ENCODE peak calls at places on chromosome X, in nine cellular contexts. One of them, this sample, is unnamed.

GRCh38 chrX:37796805-37797204 is 16.9 kb downstream of the CYBB start:
- DNase-seq in heart right ventricle: peak
- DNase-seq in pancreas: peak
- DNase-seq in aorta: peak
- DNase-seq in dorsolateral prefrontal cortex: no peak
- DNase-seq in SJSA1: no peak
- DNase-seq in AG04450: no peak
- DNase-seq in colonic mucosa: no peak
- DNase-seq in MM.1S: peak
- DNase-seq in this sample: no peak

GRCh38 chrX:107723501-107723900 is 52.1 kb downstream of the TSC22D3 start:
- DNase-seq in MM.1S: no peak
- DNase-seq in dorsolateral prefrontal cortex: no peak
- DNase-seq in colonic mucosa: no peak
- DNase-seq in pancreas: no peak
- DNase-seq in SJSA1: no peak
- DNase-seq in AG04450: no peak
- DNase-seq in heart right ventricle: no peak
- DNase-seq in aorta: no peak
- DNase-seq in this sample: peak

GRCh38 chrX:150084474-150085229 is 146.4 kb upstream of the EOLA2 start:
- DNase-seq in colonic mucosa: no peak
- DNase-seq in MM.1S: no peak
- DNase-seq in SJSA1: peak
- DNase-seq in dorsolateral prefrontal cortex: no peak
- DNase-seq in aorta: no peak
- DNase-seq in AG04450: peak
- DNase-seq in heart right ventricle: no peak
- DNase-seq in pancreas: no peak
- DNase-seq in this sample: no peak

GRCh38 chrX:14420876-14421275 is 108.5 kb upstream of the GLRA2 start:
- DNase-seq in colonic mucosa: no peak
- DNase-seq in AG04450: no peak
- DNase-seq in pancreas: no peak
- DNase-seq in MM.1S: no peak
- DNase-seq in dorsolateral prefrontal cortex: no peak
- DNase-seq in SJSA1: no peak
- DNase-seq in heart right ventricle: no peak
- DNase-seq in aorta: no peak
- DNase-seq in this sample: no peak

GRCh38 chrX:13398073-13398823 is 78.4 kb upstream of the ATXN3L start:
- DNase-seq in AG04450: peak
- DNase-seq in SJSA1: peak
- DNase-seq in aorta: peak
- DNase-seq in pancreas: peak
- DNase-seq in colonic mucosa: no peak
- DNase-seq in heart right ventricle: peak
- DNase-seq in MM.1S: no peak
- DNase-seq in dorsolateral prefrontal cortex: no peak
- DNase-seq in this sample: peak

GRCh38 chrX:153400146-153401132 is 711 bp downstream of the PNMA6E start:
- DNase-seq in dorsolateral prefrontal cortex: no peak
- DNase-seq in colonic mucosa: no peak
- DNase-seq in heart right ventricle: peak
- DNase-seq in aorta: no peak
- DNase-seq in AG04450: no peak
- DNase-seq in MM.1S: peak
- DNase-seq in SJSA1: no peak
- DNase-seq in pancreas: no peak
- DNase-seq in this sample: no peak

GRCh38 chrX:71919886-71920285 is 9.2 kb downstream of the NHSL2 start:
- DNase-seq in MM.1S: no peak
- DNase-seq in SJSA1: no peak
- DNase-seq in dorsolateral prefrontal cortex: no peak
- DNase-seq in colonic mucosa: no peak
- DNase-seq in aorta: no peak
- DNase-seq in AG04450: no peak
- DNase-seq in heart right ventricle: no peak
- DNase-seq in pancreas: no peak
- DNase-seq in this sample: no peak

GRCh38 chrX:103823591-103823990 is 8.5 kb downstream of the RAB9B start:
- DNase-seq in MM.1S: no peak
- DNase-seq in SJSA1: no peak
- DNase-seq in aorta: no peak
- DNase-seq in dorsolateral prefrontal cortex: no peak
- DNase-seq in colonic mucosa: no peak
- DNase-seq in pancreas: no peak
- DNase-seq in AG04450: no peak
- DNase-seq in heart right ventricle: no peak
- DNase-seq in this sample: no peak

GRCh38 chrX:116726806-116727205 is 264.0 kb upstream of the CT83 start:
- DNase-seq in pancreas: no peak
- DNase-seq in colonic mucosa: no peak
- DNase-seq in dorsolateral prefrontal cortex: no peak
- DNase-seq in MM.1S: no peak
- DNase-seq in SJSA1: no peak
- DNase-seq in heart right ventricle: no peak
- DNase-seq in aorta: no peak
- DNase-seq in AG04450: no peak
- DNase-seq in this sample: no peak

GRCh38 chrX:51814066-51814465 is 70.8 kb downstream of the GSPT2 start:
- DNase-seq in aorta: no peak
- DNase-seq in AG04450: no peak
- DNase-seq in MM.1S: no peak
- DNase-seq in pancreas: no peak
- DNase-seq in heart right ventricle: no peak
- DNase-seq in dorsolateral prefrontal cortex: no peak
- DNase-seq in SJSA1: no peak
- DNase-seq in colonic mucosa: no peak
- DNase-seq in this sample: no peak

GRCh38 chrX:15600745-15601144 is at the start of gene ACE2:
- DNase-seq in dorsolateral prefrontal cortex: no peak
- DNase-seq in pancreas: no peak
- DNase-seq in heart right ventricle: peak
- DNase-seq in colonic mucosa: no peak
- DNase-seq in SJSA1: no peak
- DNase-seq in aorta: no peak
- DNase-seq in AG04450: no peak
- DNase-seq in MM.1S: no peak
- DNase-seq in this sample: no peak

GRCh38 chrX:4670606-4671005 is 957.2 kb upstream of the PRKX start:
- DNase-seq in heart right ventricle: no peak
- DNase-seq in SJSA1: no peak
- DNase-seq in aorta: no peak
- DNase-seq in AG04450: no peak
- DNase-seq in dorsolateral prefrontal cortex: no peak
- DNase-seq in pancreas: no peak
- DNase-seq in MM.1S: no peak
- DNase-seq in colonic mucosa: no peak
- DNase-seq in this sample: no peak

GRCh38 chrX:104430720-104431119 is 135.3 kb upstream of the IL1RAPL2 start:
- DNase-seq in colonic mucosa: no peak
- DNase-seq in MM.1S: no peak
- DNase-seq in heart right ventricle: no peak
- DNase-seq in AG04450: no peak
- DNase-seq in SJSA1: no peak
- DNase-seq in aorta: no peak
- DNase-seq in pancreas: no peak
- DNase-seq in dorsolateral prefrontal cortex: no peak
- DNase-seq in this sample: no peak

GRCh38 chrX:76109654-76110053 is 63.2 kb upstream of the PBDC1 start:
- DNase-seq in SJSA1: no peak
- DNase-seq in AG04450: no peak
- DNase-seq in MM.1S: no peak
- DNase-seq in colonic mucosa: no peak
- DNase-seq in pancreas: no peak
- DNase-seq in aorta: no peak
- DNase-seq in dorsolateral prefrontal cortex: no peak
- DNase-seq in heart right ventricle: no peak
- DNase-seq in this sample: no peak

GRCh38 chrX:97587171-97587570 is 703.5 kb downstream of the RPA4 start:
- DNase-seq in aorta: no peak
- DNase-seq in colonic mucosa: no peak
- DNase-seq in pancreas: no peak
- DNase-seq in heart right ventricle: no peak
- DNase-seq in AG04450: no peak
- DNase-seq in MM.1S: no peak
- DNase-seq in dorsolateral prefrontal cortex: no peak
- DNase-seq in SJSA1: no peak
- DNase-seq in this sample: no peak

GRCh38 chrX:46777971-46778810 is 19.3 kb upstream of the SLC9A7 start:
- DNase-seq in colonic mucosa: no peak
- DNase-seq in aorta: no peak
- DNase-seq in AG04450: no peak
- DNase-seq in pancreas: no peak
- DNase-seq in heart right ventricle: no peak
- DNase-seq in dorsolateral prefrontal cortex: no peak
- DNase-seq in MM.1S: no peak
- DNase-seq in SJSA1: no peak
- DNase-seq in this sample: no peak
- H3K27ac ChIP-seq in colonic mucosa: no peak
- H3K27ac ChIP-seq in aorta: no peak
- H3K27ac ChIP-seq in AG04450: peak
- H3K27ac ChIP-seq in pancreas: no peak
- H3K27ac ChIP-seq in heart right ventricle: no peak
- H3K27ac ChIP-seq in dorsolateral prefrontal cortex: no peak
- H3K27ac ChIP-seq in MM.1S: no peak
- H3K27ac ChIP-seq in SJSA1: peak
- H3K27ac ChIP-seq in this sample: no peak

GRCh38 chrX:46589977-46590723 is 16.6 kb downstream of the CHST7 start:
- DNase-seq in dorsolateral prefrontal cortex: no peak
- DNase-seq in colonic mucosa: no peak
- DNase-seq in heart right ventricle: no peak
- DNase-seq in SJSA1: no peak
- DNase-seq in aorta: no peak
- DNase-seq in MM.1S: no peak
- DNase-seq in AG04450: no peak
- DNase-seq in pancreas: no peak
- DNase-seq in this sample: no peak
- H3K27ac ChIP-seq in dorsolateral prefrontal cortex: no peak
- H3K27ac ChIP-seq in colonic mucosa: no peak
- H3K27ac ChIP-seq in heart right ventricle: no peak
- H3K27ac ChIP-seq in SJSA1: peak
- H3K27ac ChIP-seq in aorta: no peak
- H3K27ac ChIP-seq in MM.1S: no peak
- H3K27ac ChIP-seq in AG04450: no peak
- H3K27ac ChIP-seq in pancreas: no peak
- H3K27ac ChIP-seq in this sample: no peak

GRCh38 chrX:10619311-10620015 is 922 bp downstream of the MID1 start:
- DNase-seq in SJSA1: no peak
- DNase-seq in aorta: no peak
- DNase-seq in AG04450: no peak
- DNase-seq in dorsolateral prefrontal cortex: no peak
- DNase-seq in heart right ventricle: no peak
- DNase-seq in colonic mucosa: peak
- DNase-seq in pancreas: no peak
- DNase-seq in MM.1S: peak
- DNase-seq in this sample: no peak

GRCh38 chrX:10617964-10618342 is 2.4 kb downstream of the MID1 start:
- DNase-seq in AG04450: no peak
- DNase-seq in MM.1S: no peak
- DNase-seq in aorta: no peak
- DNase-seq in SJSA1: no peak
- DNase-seq in heart right ventricle: no peak
- DNase-seq in dorsolateral prefrontal cortex: no peak
- DNase-seq in colonic mucosa: peak
- DNase-seq in pancreas: no peak
- DNase-seq in this sample: no peak

GRCh38 chrX:10620121-10620699 is at the start of gene MID1:
- DNase-seq in MM.1S: peak
- DNase-seq in dorsolateral prefrontal cortex: peak
- DNase-seq in heart right ventricle: peak
- DNase-seq in colonic mucosa: peak
- DNase-seq in aorta: peak
- DNase-seq in pancreas: peak
- DNase-seq in AG04450: no peak
- DNase-seq in SJSA1: peak
- DNase-seq in this sample: peak

GRCh38 chrX:10617186-10617963 is 3.0 kb downstream of the MID1 start:
- DNase-seq in SJSA1: no peak
- DNase-seq in AG04450: no peak
- DNase-seq in heart right ventricle: no peak
- DNase-seq in MM.1S: no peak
- DNase-seq in dorsolateral prefrontal cortex: no peak
- DNase-seq in aorta: no peak
- DNase-seq in pancreas: no peak
- DNase-seq in colonic mucosa: no peak
- DNase-seq in this sample: no peak

DNA sequence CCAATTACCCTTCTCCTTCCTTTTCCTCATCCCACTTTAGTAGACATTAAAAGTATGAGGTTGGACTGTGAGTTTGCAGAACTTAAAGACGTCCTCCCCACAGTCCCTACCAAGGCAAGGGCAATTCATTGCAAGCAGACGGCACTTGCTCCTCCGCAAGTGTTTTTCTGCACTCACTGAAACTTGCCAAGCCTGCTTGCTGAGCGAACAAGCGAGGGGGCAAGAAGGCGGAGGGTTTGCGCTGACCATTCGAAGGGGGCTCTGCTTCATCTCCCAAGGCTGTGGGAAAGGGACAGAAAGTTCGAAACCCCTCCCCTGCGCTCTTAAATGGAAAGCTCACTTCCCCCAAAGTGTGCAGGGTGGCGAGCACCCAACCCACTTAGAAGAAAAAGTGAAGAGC is 1.5 kb downstream of the MID1 start:
- DNase-seq in heart right ventricle: no peak
- DNase-seq in colonic mucosa: no peak
- DNase-seq in AG04450: no peak
- DNase-seq in MM.1S: no peak
- DNase-seq in SJSA1: no peak
- DNase-seq in aorta: no peak
- DNase-seq in pancreas: no peak
- DNase-seq in dorsolateral prefrontal cortex: no peak
- DNase-seq in this sample: no peak
- H3K27ac ChIP-seq in heart right ventricle: no peak
- H3K27ac ChIP-seq in colonic mucosa: peak
- H3K27ac ChIP-seq in AG04450: peak
- H3K27ac ChIP-seq in MM.1S: no peak
- H3K27ac ChIP-seq in SJSA1: no peak
- H3K27ac ChIP-seq in aorta: no peak
- H3K27ac ChIP-seq in pancreas: peak
- H3K27ac ChIP-seq in dorsolateral prefrontal cortex: no peak
- H3K27ac ChIP-seq in this sample: no peak

GRCh38 chrX:115622534-115622933 is 61.6 kb downstream of the PLS3 start:
- DNase-seq in heart right ventricle: no peak
- DNase-seq in SJSA1: no peak
- DNase-seq in AG04450: no peak
- DNase-seq in MM.1S: no peak
- DNase-seq in colonic mucosa: no peak
- DNase-seq in aorta: no peak
- DNase-seq in pancreas: no peak
- DNase-seq in dorsolateral prefrontal cortex: no peak
- DNase-seq in this sample: no peak

GRCh38 chrX:115630204-115630603 is 69.2 kb downstream of the PLS3 start:
- DNase-seq in AG04450: no peak
- DNase-seq in pancreas: no peak
- DNase-seq in MM.1S: no peak
- DNase-seq in dorsolateral prefrontal cortex: no peak
- DNase-seq in colonic mucosa: no peak
- DNase-seq in SJSA1: no peak
- DNase-seq in aorta: no peak
- DNase-seq in heart right ventricle: no peak
- DNase-seq in this sample: no peak

GRCh38 chrX:115624916-115625315 is 63.9 kb downstream of the PLS3 start:
- DNase-seq in pancreas: no peak
- DNase-seq in MM.1S: no peak
- DNase-seq in AG04450: no peak
- DNase-seq in heart right ventricle: no peak
- DNase-seq in colonic mucosa: no peak
- DNase-seq in dorsolateral prefrontal cortex: no peak
- DNase-seq in aorta: no peak
- DNase-seq in SJSA1: no peak
- DNase-seq in this sample: no peak

GRCh38 chrX:115625577-115626301 is 64.8 kb downstream of the PLS3 start:
- DNase-seq in dorsolateral prefrontal cortex: no peak
- DNase-seq in pancreas: no peak
- DNase-seq in AG04450: no peak
- DNase-seq in SJSA1: no peak
- DNase-seq in MM.1S: no peak
- DNase-seq in heart right ventricle: no peak
- DNase-seq in colonic mucosa: no peak
- DNase-seq in aorta: no peak
- DNase-seq in this sample: no peak
- H3K27ac ChIP-seq in dorsolateral prefrontal cortex: peak
- H3K27ac ChIP-seq in pancreas: no peak
- H3K27ac ChIP-seq in AG04450: peak
- H3K27ac ChIP-seq in SJSA1: peak
- H3K27ac ChIP-seq in MM.1S: no peak
- H3K27ac ChIP-seq in heart right ventricle: no peak
- H3K27ac ChIP-seq in colonic mucosa: no peak
- H3K27ac ChIP-seq in aorta: no peak
- H3K27ac ChIP-seq in this sample: no peak

This sample was measured in psoas muscle.